ENCODE peak calls at places on chromosomes 12 and 14, in seven cellular contexts. One of them, this sample, is unnamed.
A peak's percentile ranks its signal among the peaks of the same experiment; 100 is the strongest.

GRCh38 chr14:105013150-105013787 is 7.6 kb downstream of the CDCA4 start:
- DNase-seq in endothelial cell: no peak
- DNase-seq in right cardiac atrium: peak; percentile 52
- DNase-seq in psoas muscle: no peak
- DNase-seq in GM18507: no peak
- DNase-seq in CD8-positive, alpha-beta T cell: no peak
- DNase-seq in fibroblast of pulmonary artery: no peak
- DNase-seq in this sample: no peak

GRCh38 chr14:105746124-105746514 is 219.7 kb downstream of the TMEM121 start:
- DNase-seq in psoas muscle: peak; percentile 11
- DNase-seq in CD8-positive, alpha-beta T cell: no peak
- DNase-seq in right cardiac atrium: no peak
- DNase-seq in GM18507: no peak
- DNase-seq in fibroblast of pulmonary artery: no peak
- DNase-seq in endothelial cell: no peak
- DNase-seq in this sample: no peak

GRCh38 chr12:48044396-48044795 is 40.1 kb upstream of the COL2A1 start:
- DNase-seq in fibroblast of pulmonary artery: no peak
- DNase-seq in right cardiac atrium: no peak
- DNase-seq in GM18507: no peak
- DNase-seq in endothelial cell: no peak
- DNase-seq in CD8-positive, alpha-beta T cell: no peak
- DNase-seq in psoas muscle: no peak
- DNase-seq in this sample: no peak

GRCh38 chr12:91109148-91109564 is 2.1 kb downstream of the LUM start:
- DNase-seq in endothelial cell: peak; percentile 78
- DNase-seq in right cardiac atrium: peak; percentile 73
- DNase-seq in psoas muscle: peak; percentile 76
- DNase-seq in fibroblast of pulmonary artery: peak; percentile 77
- DNase-seq in GM18507: no peak
- DNase-seq in CD8-positive, alpha-beta T cell: peak; percentile 18
- DNase-seq in this sample: peak; percentile 80

GRCh38 chr12:18752947-18753346 is 15.0 kb downstream of the CAPZA3 start:
- DNase-seq in CD8-positive, alpha-beta T cell: no peak
- DNase-seq in fibroblast of pulmonary artery: no peak
- DNase-seq in psoas muscle: no peak
- DNase-seq in GM18507: no peak
- DNase-seq in endothelial cell: no peak
- DNase-seq in right cardiac atrium: no peak
- DNase-seq in this sample: peak; percentile 57

GRCh38 chr14:95033851-95034622 is 123.3 kb downstream of the DICER1 start:
- DNase-seq in CD8-positive, alpha-beta T cell: no peak
- DNase-seq in psoas muscle: no peak
- DNase-seq in right cardiac atrium: no peak
- DNase-seq in GM18507: no peak
- DNase-seq in fibroblast of pulmonary artery: no peak
- DNase-seq in endothelial cell: no peak
- DNase-seq in this sample: no peak

GRCh38 chr12:93048646-93049045 is 119.6 kb upstream of the EEA1 start:
- DNase-seq in fibroblast of pulmonary artery: no peak
- DNase-seq in GM18507: no peak
- DNase-seq in endothelial cell: no peak
- DNase-seq in CD8-positive, alpha-beta T cell: no peak
- DNase-seq in right cardiac atrium: no peak
- DNase-seq in psoas muscle: no peak
- DNase-seq in this sample: peak; percentile 53

GRCh38 chr12:132343294-132343972 is 14.0 kb upstream of the GALNT9 start:
- DNase-seq in fibroblast of pulmonary artery: no peak
- DNase-seq in right cardiac atrium: no peak
- DNase-seq in CD8-positive, alpha-beta T cell: no peak
- DNase-seq in endothelial cell: no peak
- DNase-seq in psoas muscle: no peak
- DNase-seq in GM18507: no peak
- DNase-seq in this sample: no peak

GRCh38 chr12:111105294-111105693 is 184.9 kb upstream of the MYL2 start:
- DNase-seq in GM18507: no peak
- DNase-seq in CD8-positive, alpha-beta T cell: no peak
- DNase-seq in endothelial cell: no peak
- DNase-seq in fibroblast of pulmonary artery: peak; percentile 2
- DNase-seq in right cardiac atrium: no peak
- DNase-seq in psoas muscle: no peak
- DNase-seq in this sample: no peak

GRCh38 chr12:27497446-27497845 is 26.6 kb upstream of the PPFIBP1 start:
- DNase-seq in psoas muscle: no peak
- DNase-seq in GM18507: no peak
- DNase-seq in endothelial cell: no peak
- DNase-seq in CD8-positive, alpha-beta T cell: no peak
- DNase-seq in fibroblast of pulmonary artery: no peak
- DNase-seq in right cardiac atrium: no peak
- DNase-seq in this sample: no peak

GRCh38 chr12:93025145-93026103 is 96.3 kb upstream of the EEA1 start:
- DNase-seq in endothelial cell: peak; percentile 6
- DNase-seq in GM18507: peak; percentile 22
- DNase-seq in right cardiac atrium: no peak
- DNase-seq in psoas muscle: no peak
- DNase-seq in CD8-positive, alpha-beta T cell: no peak
- DNase-seq in fibroblast of pulmonary artery: peak; percentile 87
- DNase-seq in this sample: peak; percentile 80

This sample was measured in DMS53.